ENCODE peak calls at places on chromosomes 1 and 21, in five cellular contexts. U is endothelial cell of umbilical vein, K is HepG2, D is OCI-LY7, R is HCT116. S is an unnamed sample.

GRCh38 chr1:84145051-84145450 is 980 bp downstream of the PRKACB start:
- DNase-seq in U (peak), K (no peak), D (peak), R (no peak), S (peak)

GRCh38 chr1:159856576-159856975 is 5.9 kb downstream of the VSIG8 start:
- DNase-seq in U (no peak), K (no peak), D (no peak), R (no peak), S (peak)

GRCh38 chr1:156912861-156913808 is 7.3 kb upstream of the LRRC71 start:
- DNase-seq in U (no peak), K (no peak), D (no peak), R (no peak), S (no peak)

GRCh38 chr1:8033322-8033721 is 7.2 kb upstream of the ERRFI1 start:
- DNase-seq in U (no peak), K (no peak), D (no peak), R (no peak), S (no peak)

GRCh38 chr1:234771642-234772344 is 161.8 kb upstream of the IRF2BP2 start:
- DNase-seq in U (no peak), K (no peak), D (peak), R (no peak), S (peak)

GRCh38 chr1:7842517-7842916 is 10.3 kb downstream of the UTS2 start:
- DNase-seq in U (no peak), K (no peak), D (no peak), R (no peak), S (no peak)

GRCh38 chr1:113147073-113147625 is 74.2 kb downstream of the LRIG2 start:
- DNase-seq in U (no peak), K (no peak), D (no peak), R (no peak), S (no peak)

GRCh38 chr1:209455666-209456065 is 127.8 kb upstream of the CAMK1G start:
- DNase-seq in U (no peak), K (no peak), D (no peak), R (no peak), S (no peak)

GRCh38 chr1:230231739-230232075 is 164.7 kb downstream of the GALNT2 start:
- DNase-seq in U (no peak), K (no peak), D (no peak), R (no peak), S (no peak)

GRCh38 chr1:48344373-48344772 is 121.9 kb downstream of the SLC5A9 start:
- DNase-seq in U (no peak), K (no peak), D (no peak), R (no peak), S (no peak)

GRCh38 chr1:225863167-225863566 is 19.0 kb downstream of the TMEM63A start:
- DNase-seq in U (no peak), K (no peak), D (no peak), R (no peak), S (no peak)

GRCh38 chr21:46049890-46050650 is 47.8 kb upstream of the COL6A2 start:
- DNase-seq in U (no peak), K (no peak), D (no peak), R (no peak), S (no peak)

GRCh38 chr1:190615818-190616217 is 138.2 kb upstream of the BRINP3 start:
- DNase-seq in U (no peak), K (no peak), D (peak), R (no peak), S (peak)
- H2AFZ ChIP-seq in U (no peak), K (no peak), D (no peak), R (no peak), S (no peak)

GRCh38 chr1:67748147-67748546 is 63.1 kb downstream of the GADD45A start:
- DNase-seq in U (no peak), K (no peak), D (no peak), R (no peak), S (no peak)

GRCh38 chr1:67749844-67750689 is 65.1 kb downstream of the GADD45A start:
- DNase-seq in U (peak), K (no peak), D (no peak), R (peak), S (peak)

GRCh38 chr1:67748630-67749029 is 63.6 kb downstream of the GADD45A start:
- DNase-seq in U (peak), K (peak), D (no peak), R (no peak), S (peak)

GRCh38 chr1:67750690-67751052 is 65.7 kb downstream of the GADD45A start:
- DNase-seq in U (no peak), K (no peak), D (no peak), R (no peak), S (no peak)

DNA sequence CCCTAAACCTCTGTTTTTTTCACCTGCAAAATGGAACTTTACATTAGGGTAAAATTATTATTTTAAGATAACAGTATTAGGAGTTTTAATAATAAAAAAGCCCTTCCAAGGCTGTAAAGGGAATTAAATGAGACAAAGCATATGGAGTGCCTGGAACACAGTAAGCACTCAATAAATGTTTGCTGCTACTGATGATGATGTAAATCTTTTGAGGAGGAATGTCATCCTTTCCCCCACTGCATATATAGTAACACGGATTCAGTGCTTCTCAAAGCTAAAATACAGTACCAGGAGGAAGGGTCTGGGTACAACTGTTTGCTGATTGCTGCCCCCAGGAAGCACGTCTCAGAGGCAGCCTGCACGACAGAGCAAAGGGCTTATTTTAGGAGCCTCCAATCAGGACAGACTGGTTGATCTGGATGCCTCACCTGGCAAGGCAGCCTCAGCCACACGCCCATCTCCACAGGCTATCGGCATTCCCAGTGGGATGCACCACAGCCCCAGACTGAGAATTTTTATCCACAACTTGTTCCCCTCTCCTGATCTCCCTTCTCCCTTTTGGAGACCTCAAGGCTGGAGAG is 64.4 kb downstream of the GADD45A start:
- DNase-seq in U (no peak), K (no peak), D (no peak), R (no peak), S (no peak)
- H3K4me3 ChIP-seq in U (no peak), K (no peak), D (no peak), R (peak), S (peak)

GRCh38 chr1:109628540-109629321 is 9.1 kb downstream of the AMPD2 start:
- DNase-seq in U (no peak), K (no peak), D (no peak), R (no peak), S (peak)

GRCh38 chr1:109625601-109626560 is 6.2 kb downstream of the AMPD2 start:
- DNase-seq in U (no peak), K (no peak), D (no peak), R (no peak), S (no peak)

GRCh38 chr1:109627692-109628399 is 8.2 kb downstream of the AMPD2 start:
- DNase-seq in U (no peak), K (no peak), D (no peak), R (no peak), S (no peak)

GRCh38 chr1:109625176-109625575 is 5.5 kb downstream of the AMPD2 start:
- DNase-seq in U (no peak), K (no peak), D (no peak), R (no peak), S (no peak)

DNA sequence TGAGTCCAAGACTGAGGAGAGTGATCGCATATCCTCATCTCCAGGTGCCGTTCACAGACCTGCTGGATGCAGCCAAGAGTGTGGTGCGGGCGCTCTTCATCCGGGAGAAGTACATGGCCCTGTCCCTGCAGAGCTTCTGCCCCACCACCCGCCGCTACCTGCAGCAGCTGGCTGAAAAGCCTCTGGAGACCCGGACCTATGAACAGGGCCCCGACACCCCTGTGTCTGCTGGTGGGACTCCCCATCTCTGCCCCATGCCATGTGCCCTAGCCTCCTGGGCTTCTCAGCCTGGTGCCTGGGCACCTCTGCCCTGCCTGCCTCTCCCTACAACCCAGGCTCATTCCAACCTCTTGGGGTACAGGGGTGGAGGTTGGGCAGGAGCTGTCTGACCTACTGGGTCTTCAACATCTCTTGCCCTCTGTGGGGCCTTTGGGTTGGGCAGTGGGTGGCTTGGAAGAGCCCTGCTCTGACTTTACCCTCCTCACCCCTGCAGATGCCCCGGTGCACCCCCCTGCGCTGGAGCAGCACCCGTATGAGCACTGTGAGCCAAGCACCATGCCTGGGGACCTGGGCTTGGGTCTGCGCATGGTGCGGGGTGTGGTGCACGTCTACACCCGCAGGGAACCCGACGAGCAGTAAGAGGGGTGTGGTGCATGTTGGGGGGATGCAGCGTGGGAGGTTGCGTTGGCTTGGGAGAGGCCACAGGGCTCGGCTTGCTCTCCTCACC is 7.2 kb downstream of the AMPD2 start:
- DNase-seq in U (no peak), K (no peak), D (no peak), R (no peak), S (no peak)
- TF ChIP-seq CTCF in U (no peak), K (no peak), D (no peak), R (no peak), S (no peak)

GRCh38 chr1:205749094-205749825 is 722 bp downstream of the NUCKS1 start:
- DNase-seq in U (peak), K (peak), D (peak), R (peak), S (peak)
- H2AFZ ChIP-seq in U (peak), K (no peak), D (no peak), R (no peak), S (peak)

GRCh38 chr1:116506132-116507004 is 64.5 kb downstream of the CD58 start:
- DNase-seq in U (no peak), K (no peak), D (no peak), R (no peak), S (peak)

GRCh38 chr1:116501870-116502244 is 69.0 kb downstream of the CD58 start:
- DNase-seq in U (no peak), K (no peak), D (no peak), R (no peak), S (no peak)

GRCh38 chr1:116502915-116503314 is 67.9 kb downstream of the CD58 start:
- DNase-seq in U (no peak), K (no peak), D (no peak), R (no peak), S (no peak)

GRCh38 chr1:116503535-116504307 is 67.1 kb downstream of the CD58 start:
- DNase-seq in U (no peak), K (no peak), D (no peak), R (no peak), S (no peak)

DNA sequence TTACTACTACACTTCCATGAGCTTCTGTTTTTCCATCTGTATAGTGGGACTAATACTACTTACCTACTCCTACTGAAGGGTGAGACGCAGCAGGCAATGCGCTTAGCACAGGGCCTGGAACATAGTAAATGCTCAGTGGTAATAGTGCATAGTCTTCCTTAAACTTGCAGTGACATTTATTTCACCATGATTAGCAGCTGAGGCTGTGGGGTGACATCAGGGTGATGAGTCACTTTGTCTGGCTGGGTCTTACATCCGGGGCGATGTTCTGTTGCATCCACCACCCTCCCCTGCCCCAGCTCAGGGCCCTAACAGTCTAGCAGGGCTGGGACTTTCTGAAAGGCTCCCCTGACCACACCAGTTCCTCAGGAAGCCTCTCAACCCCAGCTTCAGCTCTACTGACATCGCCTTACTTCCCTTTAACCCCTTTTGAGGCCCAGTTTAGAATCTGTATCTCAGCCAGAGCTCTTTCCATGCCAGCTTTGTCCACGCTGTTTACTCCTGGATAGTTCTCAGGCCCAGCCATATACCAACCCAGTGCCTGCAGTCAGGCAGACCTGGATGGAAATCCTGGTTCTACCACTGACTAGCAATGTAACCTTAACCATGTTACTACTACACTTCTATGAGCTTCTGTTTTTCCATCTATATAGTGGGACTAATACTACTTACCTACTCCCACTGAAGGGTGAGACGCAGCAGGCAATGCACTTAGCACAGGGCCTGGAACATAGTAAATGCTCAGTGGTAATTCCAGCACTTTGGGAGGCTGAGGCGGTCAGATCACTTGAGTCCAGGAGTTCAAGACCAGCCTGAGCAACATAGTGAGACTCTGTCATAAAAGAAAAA is 66.3 kb downstream of the CD58 start:
- DNase-seq in U (no peak), K (no peak), D (peak), R (no peak), S (peak)
- H3K4me3 ChIP-seq in U (no peak), K (no peak), D (no peak), R (no peak), S (no peak)

DNA sequence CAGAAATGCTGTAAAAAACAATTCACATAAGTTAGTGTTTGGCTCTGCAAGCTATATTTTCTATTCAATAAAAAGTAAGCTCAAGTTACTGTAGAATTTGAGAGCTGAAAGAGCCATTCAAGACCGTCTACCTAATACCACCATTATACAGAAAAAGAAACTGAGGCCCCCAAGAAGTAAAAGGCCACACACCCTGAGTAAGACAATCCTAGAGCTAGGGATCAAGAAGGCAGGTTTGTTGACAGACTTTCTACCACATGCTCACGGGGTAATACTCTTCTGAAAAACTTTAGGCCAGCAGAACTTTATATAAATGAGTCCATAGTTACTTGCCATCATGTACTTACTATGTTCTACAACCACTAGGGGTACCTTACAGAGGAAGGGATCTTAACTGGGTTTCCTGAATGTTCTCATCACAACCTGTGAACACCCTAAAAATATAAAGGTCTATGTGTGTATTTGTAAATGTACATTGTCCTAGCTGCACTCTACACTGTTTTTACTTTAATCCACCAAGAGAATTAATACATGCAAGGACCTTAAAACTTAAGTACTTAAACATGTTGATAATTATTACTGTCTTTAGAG is 2.7 kb downstream of the PSMG1 start:
- DNase-seq in U (peak), K (no peak), D (peak), R (no peak), S (peak)
- TF ChIP-seq CTCF in U (peak), K (no peak), D (peak), R (peak), S (peak)

S was measured in PC-3.